ENCODE peak calls at places on chromosome 16, in ten cellular contexts. F is transverse colon; Z is activated CD4-positive, alpha-beta T cell treated with anti-CD3 and anti-CD28 coated beads, Interleukin-2, amount 50 U/mL, for 1 hour; P is NCI-H1105; D is CD4-positive, alpha-beta T cell; O is C1 segment of cervical spinal cord; W is LHCN-M2; X is GM12892; T is T-helper 2 cell; U is K562. J is an unnamed sample.

GRCh38 chr16:79972053-79972704 is 371.6 kb upstream of the MAF start:
- DNase-seq in W (peak; percentile 4), O (no peak), F (no peak), P (no peak), U (peak; percentile 21), X (no peak), D (no peak), T (no peak), Z (no peak), J (no peak)

GRCh38 chr16:81175325-81175891 is 63.1 kb upstream of the BCO1 start:
- DNase-seq in Z (no peak), W (no peak), O (no peak), D (no peak), T (no peak), U (no peak), P (no peak), X (no peak), F (no peak), J (no peak)

GRCh38 chr16:49504626-49505025 is 131.0 kb downstream of the C16orf78 start:
- DNase-seq in D (no peak), W (no peak), Z (no peak), X (no peak), F (no peak), T (no peak), O (no peak), P (no peak), U (no peak), J (no peak)

GRCh38 chr16:19733551-19733950 is 15.5 kb downstream of the IQCK start:
- DNase-seq in F (no peak), Z (no peak), T (no peak), P (no peak), W (no peak), D (no peak), O (no peak), U (no peak), X (no peak), J (no peak)

GRCh38 chr16:3066440-3066748 is 954 bp downstream of the IL32 start:
- DNase-seq in T (no peak), U (no peak), X (no peak), P (no peak), Z (no peak), F (no peak), D (no peak), O (no peak), W (no peak), J (no peak)

GRCh38 chr16:65519402-65519801 is 397.5 kb upstream of the CDH11 start:
- DNase-seq in X (no peak), F (no peak), U (no peak), O (no peak), P (no peak), D (no peak), T (no peak), W (no peak), Z (no peak), J (no peak)

GRCh38 chr16:51150894-51151320 is at the start of gene SALL1:
- DNase-seq in U (no peak), D (no peak), Z (no peak), P (peak; percentile 44), X (no peak), F (no peak), T (no peak), O (no peak), W (no peak), J (no peak)

GRCh38 chr16:20612551-20613470 is 36.6 kb upstream of the ACSM2B start:
- DNase-seq in Z (no peak), X (no peak), P (no peak), O (peak; percentile 4), W (no peak), D (no peak), U (no peak), F (no peak), T (no peak), J (peak; percentile 95)

GRCh38 chr16:54286330-54287017 is at the start of gene IRX3:
- DNase-seq in U (no peak), F (peak; percentile 13), Z (no peak), P (peak; percentile 71), D (no peak), T (no peak), W (peak; percentile 98), O (peak; percentile 70), X (no peak), J (peak; percentile 93)

GRCh38 chr16:4613636-4614570 is 785 bp downstream of the UBALD1 start:
- DNase-seq in W (peak; percentile 26), F (peak; percentile 28), T (no peak), U (peak; percentile 77), X (peak; percentile 60), P (no peak), Z (peak; percentile 17), O (no peak), D (peak; percentile 13), J (peak; percentile 21)

GRCh38 chr16:471353-472198 is 46.1 kb downstream of the RAB11FIP3 start:
- DNase-seq in X (no peak), W (peak; percentile 78), F (no peak), Z (no peak), U (no peak), O (peak; percentile 85), P (no peak), D (no peak), T (no peak), J (no peak)

GRCh38 chr16:53131363-53132071 is 76.7 kb downstream of the CHD9 start:
- DNase-seq in T (peak; percentile 31), U (peak; percentile 81), Z (peak; percentile 39), O (peak; percentile 31), W (peak; percentile 63), X (peak; percentile 51), D (peak; percentile 32), F (peak; percentile 71), P (no peak), J (peak; percentile 25)

GRCh38 chr16:11914759-11915643 is 755 bp downstream of the GSPT1 start:
- DNase-seq in O (no peak), F (peak; percentile 53), T (peak; percentile 11), X (peak; percentile 50), Z (peak; percentile 24), P (no peak), U (peak; percentile 75), W (peak; percentile 37), D (peak; percentile 9), J (no peak)

GRCh38 chr16:50547340-50547865 is 793 bp upstream of the NKD1 start:
- DNase-seq in P (peak; percentile 37), D (peak; percentile 79), O (no peak), F (peak; percentile 56), W (no peak), U (peak; percentile 29), X (peak; percentile 46), T (peak; percentile 63), Z (peak; percentile 87), J (peak; percentile 14)

GRCh38 chr16:88084881-88085280 is 133.6 kb downstream of the BANP start:
- DNase-seq in O (no peak), T (no peak), D (no peak), X (no peak), U (no peak), F (no peak), Z (no peak), W (peak; percentile 20), P (no peak), J (no peak)

GRCh38 chr16:24906199-24906808 is 60.5 kb downstream of the SLC5A11 start:
- DNase-seq in D (no peak), Z (no peak), O (no peak), F (no peak), T (no peak), W (no peak), U (no peak), X (no peak), P (no peak), J (no peak)

GRCh38 chr16:85621698-85622433 is 8.7 kb downstream of the GSE1 start:
- DNase-seq in O (no peak), U (no peak), W (no peak), F (peak; percentile 75), T (no peak), D (no peak), Z (no peak), X (no peak), P (no peak), J (no peak)

GRCh38 chr16:73020409-73020884 is 27.5 kb downstream of the ZFHX3 start:
- DNase-seq in T (no peak), Z (no peak), P (no peak), F (peak; percentile 69), O (no peak), W (peak; percentile 97), U (no peak), D (no peak), X (no peak), J (peak; percentile 46)

GRCh38 chr16:50841081-50841886 is 99.4 kb downstream of the CYLD start:
- DNase-seq in Z (peak; percentile 25), U (peak; percentile 78), O (no peak), D (peak; percentile 12), X (no peak), T (no peak), F (no peak), W (no peak), P (no peak), J (no peak)

GRCh38 chr16:1063728-1064127 is 8.8 kb upstream of the SSTR5 start:
- DNase-seq in Z (no peak), X (no peak), F (no peak), W (no peak), D (no peak), P (no peak), U (peak; percentile 30), O (no peak), T (no peak), J (no peak)

GRCh38 chr16:48126801-48127644 is 28.8 kb downstream of the ABCC12 start:
- DNase-seq in P (no peak), D (no peak), Z (no peak), U (no peak), O (no peak), W (peak; percentile 99), T (no peak), F (no peak), X (no peak), J (peak; percentile 88)